ENCODE peak calls at places on chromosome 5, in four cellular contexts. G is NCI-H1417; Z is activated CD4-positive, alpha-beta T cell treated with anti-CD3 and anti-CD28 coated beads, Interleukin-2, amount 50 U/mL, for 1 hour; N is activated CD8-positive, alpha-beta memory T cell treated with anti-CD3 and anti-CD28 coated beads, Interleukin-2, amount 50 U/mL, for 48 hours. H is an unnamed sample.
A peak's percentile ranks its signal among the peaks of the same experiment; 100 is the strongest.

GRCh38 chr5:102796481-102796880 is 41.4 kb downstream of the PAM start:
- DNase-seq in Z (no peak), N (no peak), G (peak; percentile 22), H (no peak)

GRCh38 chr5:132134384-132134783 is 60.8 kb downstream of the CSF2 start:
- DNase-seq in Z (no peak), G (no peak), N (no peak), H (no peak)

GRCh38 chr5:176948458-176948857 is 49.3 kb upstream of the HK3 start:
- DNase-seq in Z (no peak), N (no peak), G (no peak), H (no peak)

GRCh38 chr5:158995694-158996173 is 104.0 kb downstream of the EBF1 start:
- DNase-seq in Z (no peak), G (no peak), N (no peak), H (no peak)

GRCh38 chr5:10595678-10596309 is 31.9 kb downstream of the ANKRD33B start:
- DNase-seq in N (peak; percentile 58), Z (no peak), G (no peak), H (peak; percentile 24)

GRCh38 chr5:58469895-58470294 is 10.0 kb upstream of the PLK2 start:
- DNase-seq in G (no peak), N (no peak), Z (no peak), H (no peak)

GRCh38 chr5:61229416-61229815 is 67.1 kb upstream of the SMIM15 start:
- DNase-seq in G (no peak), N (no peak), Z (no peak), H (no peak)

GRCh38 chr5:66582499-66582898 is 13.7 kb upstream of the MAST4 start:
- DNase-seq in Z (no peak), G (no peak), N (no peak), H (no peak)